ENCODE peak calls at places on chromosomes 11 and 22, in four cellular contexts. R, I, X and W are unnamed samples.

GRCh38 chr11:114036156-114036811 is 23.2 kb upstream of the ZBTB16 start:
- DNase-seq in R (peak), I (peak), X (peak), W (peak)

GRCh38 chr11:3341298-3341697 is 37.6 kb downstream of the ZNF195 start:
- DNase-seq in R (peak), I (peak), X (no peak), W (peak)

GRCh38 chr11:118017631-118018315 is 31.6 kb downstream of the IL10RA start:
- DNase-seq in R (no peak), I (no peak), X (no peak), W (no peak)

GRCh38 chr22:31603081-31603525 is 58.9 kb downstream of the PISD start:
- DNase-seq in R (no peak), I (no peak), X (no peak), W (no peak)

GRCh38 chr11:121466063-121466794 is 13.5 kb upstream of the SORL1-AS1 start:
- DNase-seq in R (peak), I (no peak), X (peak), W (peak)

GRCh38 chr11:12122083-12122482 is 11.7 kb downstream of the MICAL2 start:
- DNase-seq in R (peak), I (no peak), X (no peak), W (no peak)

GRCh38 chr22:31206896-31207687 is 5.0 kb upstream of the LIMK2 start:
- DNase-seq in R (no peak), I (no peak), X (no peak), W (peak)

GRCh38 chr22:24968066-24968561 is 15.6 kb downstream of the KIAA1671 start:
- DNase-seq in R (no peak), I (no peak), X (no peak), W (no peak)

GRCh38 chr11:17300372-17300771 is 23.8 kb downstream of the NUCB2 start:
- DNase-seq in R (no peak), I (no peak), X (no peak), W (no peak)

GRCh38 chr11:8309862-8310261 is 46.2 kb upstream of the LMO1 start:
- DNase-seq in R (peak), I (no peak), X (no peak), W (no peak)

GRCh38 chr22:44245867-44246266 is 65.1 kb downstream of the PARVG start:
- DNase-seq in R (no peak), I (no peak), X (no peak), W (no peak)

GRCh38 chr11:490930-491260 is 16.1 kb downstream of the RNH1 start:
- DNase-seq in R (no peak), I (no peak), X (no peak), W (no peak)

GRCh38 chr11:250740-251299 is 14.0 kb downstream of the PSMD13 start:
- DNase-seq in R (peak), I (peak), X (no peak), W (peak)

GRCh38 chr11:128669491-128669890 is 24.4 kb upstream of the FLI1 start:
- DNase-seq in R (no peak), I (no peak), X (no peak), W (no peak)

GRCh38 chr11:416757-417621 is 2.2 kb upstream of the SIGIRR start:
- DNase-seq in R (peak), I (no peak), X (no peak), W (peak)

GRCh38 chr22:25775501-25775900 is 33.5 kb downstream of the MYO18B start:
- DNase-seq in R (peak), I (peak), X (no peak), W (no peak)

GRCh38 chr22:31329029-31329428 is 17.1 kb downstream of the PATZ1 start:
- DNase-seq in R (no peak), I (no peak), X (no peak), W (no peak)

GRCh38 chr22:26321469-26321913 is 107.6 kb upstream of the ASPHD2 start:
- DNase-seq in R (no peak), I (no peak), X (no peak), W (no peak)

GRCh38 chr11:110295487-110296225 is 758 bp downstream of the RDX start:
- DNase-seq in R (peak), I (peak), X (no peak), W (peak)

GRCh38 chr11:128238521-128239222 is 348.7 kb downstream of the ETS1 start:
- DNase-seq in R (no peak), I (no peak), X (no peak), W (no peak)

GRCh38 chr11:61148016-61148640 is 13.1 kb downstream of the VPS37C start:
- DNase-seq in R (peak), I (no peak), X (no peak), W (no peak)

GRCh38 chr22:49656291-49656851 is 171.3 kb downstream of the BRD1 start:
- DNase-seq in R (no peak), I (no peak), X (no peak), W (no peak)

GRCh38 chr22:41668971-41669911 is 19.4 kb downstream of the SNU13 start:
- DNase-seq in R (no peak), I (no peak), X (peak), W (no peak)

GRCh38 chr11:44983786-44984185 is 33.1 kb upstream of the TP53I11 start:
- DNase-seq in R (no peak), I (no peak), X (no peak), W (no peak)